ENCODE peak calls at places on chromosomes 2 and 18, in five cellular contexts. One of them, this sample, is unnamed.

GRCh38 chr2:203605302-203605701 is 70.2 kb upstream of the RAPH1 start:
- DNase-seq in stimulated activated naive B cell treated with anti-CD40 and anti-IgM and Interleukin-4, amounts not matched to agents 10 μg/mL and 1 μg/mL and 100 μg/mL, for 72 hours: no peak
- DNase-seq in left ventricle myocardium inferior: no peak
- DNase-seq in HTR-8/SVneo: no peak
- DNase-seq in stimulated activated CD4-positive, alpha-beta T cell treated with anti-CD3 and anti-CD28 coated beads, Interleukin-12 subunit alpha, Interleukin-12 subunit beta, amount 100 ng/mL, for 4 hours: no peak
- DNase-seq in this sample: no peak

GRCh38 chr2:138724296-138724695 is 55.9 kb downstream of the NXPH2 start:
- DNase-seq in stimulated activated naive B cell treated with anti-CD40 and anti-IgM and Interleukin-4, amounts not matched to agents 10 μg/mL and 1 μg/mL and 100 μg/mL, for 72 hours: no peak
- DNase-seq in left ventricle myocardium inferior: no peak
- DNase-seq in HTR-8/SVneo: no peak
- DNase-seq in stimulated activated CD4-positive, alpha-beta T cell treated with anti-CD3 and anti-CD28 coated beads, Interleukin-12 subunit alpha, Interleukin-12 subunit beta, amount 100 ng/mL, for 4 hours: no peak
- DNase-seq in this sample: no peak

GRCh38 chr2:230075988-230076631 is 7.4 kb upstream of the SLC16A14 start:
- DNase-seq in stimulated activated naive B cell treated with anti-CD40 and anti-IgM and Interleukin-4, amounts not matched to agents 10 μg/mL and 1 μg/mL and 100 μg/mL, for 72 hours: no peak
- DNase-seq in left ventricle myocardium inferior: no peak
- DNase-seq in HTR-8/SVneo: no peak
- DNase-seq in stimulated activated CD4-positive, alpha-beta T cell treated with anti-CD3 and anti-CD28 coated beads, Interleukin-12 subunit alpha, Interleukin-12 subunit beta, amount 100 ng/mL, for 4 hours: no peak
- DNase-seq in this sample: no peak

GRCh38 chr2:9793918-9794717 is 49.2 kb upstream of the TAF1B start:
- DNase-seq in stimulated activated naive B cell treated with anti-CD40 and anti-IgM and Interleukin-4, amounts not matched to agents 10 μg/mL and 1 μg/mL and 100 μg/mL, for 72 hours: no peak
- DNase-seq in left ventricle myocardium inferior: no peak
- DNase-seq in HTR-8/SVneo: no peak
- DNase-seq in stimulated activated CD4-positive, alpha-beta T cell treated with anti-CD3 and anti-CD28 coated beads, Interleukin-12 subunit alpha, Interleukin-12 subunit beta, amount 100 ng/mL, for 4 hours: no peak
- DNase-seq in this sample: peak; percentile 40

GRCh38 chr2:215950009-215950408 is 63.3 kb downstream of the MREG start:
- DNase-seq in stimulated activated naive B cell treated with anti-CD40 and anti-IgM and Interleukin-4, amounts not matched to agents 10 μg/mL and 1 μg/mL and 100 μg/mL, for 72 hours: no peak
- DNase-seq in left ventricle myocardium inferior: no peak
- DNase-seq in HTR-8/SVneo: peak; percentile 45
- DNase-seq in stimulated activated CD4-positive, alpha-beta T cell treated with anti-CD3 and anti-CD28 coated beads, Interleukin-12 subunit alpha, Interleukin-12 subunit beta, amount 100 ng/mL, for 4 hours: no peak
- DNase-seq in this sample: no peak

GRCh38 chr2:12918138-12918840 is 201.6 kb downstream of the TRIB2 start:
- DNase-seq in stimulated activated naive B cell treated with anti-CD40 and anti-IgM and Interleukin-4, amounts not matched to agents 10 μg/mL and 1 μg/mL and 100 μg/mL, for 72 hours: no peak
- DNase-seq in left ventricle myocardium inferior: no peak
- DNase-seq in HTR-8/SVneo: no peak
- DNase-seq in stimulated activated CD4-positive, alpha-beta T cell treated with anti-CD3 and anti-CD28 coated beads, Interleukin-12 subunit alpha, Interleukin-12 subunit beta, amount 100 ng/mL, for 4 hours: no peak
- DNase-seq in this sample: no peak

GRCh38 chr18:2970762-2971659 is 41.9 kb downstream of the LPIN2 start:
- DNase-seq in stimulated activated naive B cell treated with anti-CD40 and anti-IgM and Interleukin-4, amounts not matched to agents 10 μg/mL and 1 μg/mL and 100 μg/mL, for 72 hours: no peak
- DNase-seq in left ventricle myocardium inferior: no peak
- DNase-seq in HTR-8/SVneo: no peak
- DNase-seq in stimulated activated CD4-positive, alpha-beta T cell treated with anti-CD3 and anti-CD28 coated beads, Interleukin-12 subunit alpha, Interleukin-12 subunit beta, amount 100 ng/mL, for 4 hours: no peak
- DNase-seq in this sample: no peak

GRCh38 chr2:46913471-46914381 is 1.9 kb downstream of the MCFD2 start:
- DNase-seq in stimulated activated naive B cell treated with anti-CD40 and anti-IgM and Interleukin-4, amounts not matched to agents 10 μg/mL and 1 μg/mL and 100 μg/mL, for 72 hours: no peak
- DNase-seq in left ventricle myocardium inferior: no peak
- DNase-seq in HTR-8/SVneo: no peak
- DNase-seq in stimulated activated CD4-positive, alpha-beta T cell treated with anti-CD3 and anti-CD28 coated beads, Interleukin-12 subunit alpha, Interleukin-12 subunit beta, amount 100 ng/mL, for 4 hours: no peak
- DNase-seq in this sample: no peak

GRCh38 chr2:239291505-239292350 is 109.1 kb downstream of the HDAC4 start:
- DNase-seq in stimulated activated naive B cell treated with anti-CD40 and anti-IgM and Interleukin-4, amounts not matched to agents 10 μg/mL and 1 μg/mL and 100 μg/mL, for 72 hours: peak; percentile 25
- DNase-seq in left ventricle myocardium inferior: no peak
- DNase-seq in HTR-8/SVneo: no peak
- DNase-seq in stimulated activated CD4-positive, alpha-beta T cell treated with anti-CD3 and anti-CD28 coated beads, Interleukin-12 subunit alpha, Interleukin-12 subunit beta, amount 100 ng/mL, for 4 hours: no peak
- DNase-seq in this sample: no peak

GRCh38 chr2:217899231-217900009 is 103.4 kb downstream of the TNS1 start:
- DNase-seq in stimulated activated naive B cell treated with anti-CD40 and anti-IgM and Interleukin-4, amounts not matched to agents 10 μg/mL and 1 μg/mL and 100 μg/mL, for 72 hours: no peak
- DNase-seq in left ventricle myocardium inferior: peak; percentile 65
- DNase-seq in HTR-8/SVneo: peak; percentile 95
- DNase-seq in stimulated activated CD4-positive, alpha-beta T cell treated with anti-CD3 and anti-CD28 coated beads, Interleukin-12 subunit alpha, Interleukin-12 subunit beta, amount 100 ng/mL, for 4 hours: no peak
- DNase-seq in this sample: no peak

GRCh38 chr2:217937446-217937845 is 65.3 kb downstream of the TNS1 start:
- DNase-seq in stimulated activated naive B cell treated with anti-CD40 and anti-IgM and Interleukin-4, amounts not matched to agents 10 μg/mL and 1 μg/mL and 100 μg/mL, for 72 hours: no peak
- DNase-seq in left ventricle myocardium inferior: peak; percentile 68
- DNase-seq in HTR-8/SVneo: no peak
- DNase-seq in stimulated activated CD4-positive, alpha-beta T cell treated with anti-CD3 and anti-CD28 coated beads, Interleukin-12 subunit alpha, Interleukin-12 subunit beta, amount 100 ng/mL, for 4 hours: no peak
- DNase-seq in this sample: no peak

GRCh38 chr2:43158259-43158880 is 68.0 kb downstream of the ZFP36L2 start:
- DNase-seq in stimulated activated naive B cell treated with anti-CD40 and anti-IgM and Interleukin-4, amounts not matched to agents 10 μg/mL and 1 μg/mL and 100 μg/mL, for 72 hours: no peak
- DNase-seq in left ventricle myocardium inferior: peak; percentile 59
- DNase-seq in HTR-8/SVneo: peak; percentile 68
- DNase-seq in stimulated activated CD4-positive, alpha-beta T cell treated with anti-CD3 and anti-CD28 coated beads, Interleukin-12 subunit alpha, Interleukin-12 subunit beta, amount 100 ng/mL, for 4 hours: no peak
- DNase-seq in this sample: peak; percentile 84

GRCh38 chr2:211228559-211228958 is 672.2 kb downstream of the CPS1 start:
- DNase-seq in stimulated activated naive B cell treated with anti-CD40 and anti-IgM and Interleukin-4, amounts not matched to agents 10 μg/mL and 1 μg/mL and 100 μg/mL, for 72 hours: no peak
- DNase-seq in left ventricle myocardium inferior: no peak
- DNase-seq in HTR-8/SVneo: no peak
- DNase-seq in stimulated activated CD4-positive, alpha-beta T cell treated with anti-CD3 and anti-CD28 coated beads, Interleukin-12 subunit alpha, Interleukin-12 subunit beta, amount 100 ng/mL, for 4 hours: no peak
- DNase-seq in this sample: no peak

GRCh38 chr2:149902104-149902503 is 314.5 kb upstream of the MMADHC start:
- DNase-seq in stimulated activated naive B cell treated with anti-CD40 and anti-IgM and Interleukin-4, amounts not matched to agents 10 μg/mL and 1 μg/mL and 100 μg/mL, for 72 hours: no peak
- DNase-seq in left ventricle myocardium inferior: no peak
- DNase-seq in HTR-8/SVneo: no peak
- DNase-seq in stimulated activated CD4-positive, alpha-beta T cell treated with anti-CD3 and anti-CD28 coated beads, Interleukin-12 subunit alpha, Interleukin-12 subunit beta, amount 100 ng/mL, for 4 hours: no peak
- DNase-seq in this sample: no peak

GRCh38 chr2:96888082-96889011 is 18.5 kb upstream of the SEMA4C start:
- DNase-seq in stimulated activated naive B cell treated with anti-CD40 and anti-IgM and Interleukin-4, amounts not matched to agents 10 μg/mL and 1 μg/mL and 100 μg/mL, for 72 hours: no peak
- DNase-seq in left ventricle myocardium inferior: peak; percentile 44
- DNase-seq in HTR-8/SVneo: no peak
- DNase-seq in stimulated activated CD4-positive, alpha-beta T cell treated with anti-CD3 and anti-CD28 coated beads, Interleukin-12 subunit alpha, Interleukin-12 subunit beta, amount 100 ng/mL, for 4 hours: no peak
- DNase-seq in this sample: no peak

GRCh38 chr2:100984892-100985307 is 17.2 kb upstream of the RPL31 start:
- DNase-seq in stimulated activated naive B cell treated with anti-CD40 and anti-IgM and Interleukin-4, amounts not matched to agents 10 μg/mL and 1 μg/mL and 100 μg/mL, for 72 hours: peak; percentile 47
- DNase-seq in left ventricle myocardium inferior: peak; percentile 73
- DNase-seq in HTR-8/SVneo: peak; percentile 65
- DNase-seq in stimulated activated CD4-positive, alpha-beta T cell treated with anti-CD3 and anti-CD28 coated beads, Interleukin-12 subunit alpha, Interleukin-12 subunit beta, amount 100 ng/mL, for 4 hours: peak; percentile 77
- DNase-seq in this sample: peak; percentile 78

This sample was measured in right lobe of liver.